ENCODE peak calls at places on chromosome 9, in four cellular contexts. I, J, X and U are unnamed samples.

GRCh38 chr9:73151653-73152382 is at the start of gene ANXA1:
- DNase-seq in I (no peak), X (peak), J (peak), U (no peak)

GRCh38 chr9:123864291-123864690 is 65.6 kb downstream of the DENND1A start:
- DNase-seq in I (no peak), J (no peak), X (no peak), U (no peak)

GRCh38 chr9:23826120-23826629 is at the start of gene ELAVL2:
- DNase-seq in I (peak), J (peak), X (peak), U (no peak)

GRCh38 chr9:114677418-114677817 is 4.6 kb downstream of the TEX48 start:
- DNase-seq in J (peak), X (no peak), I (no peak), U (no peak)

GRCh38 chr9:98529841-98530240 is 178.9 kb downstream of the GABBR2 start:
- DNase-seq in J (no peak), I (no peak), X (no peak), U (no peak)

GRCh38 chr9:81116340-81117207 is 572.8 kb downstream of the TLE1 start:
- DNase-seq in I (no peak), J (no peak), X (no peak), U (no peak)

GRCh38 chr9:116027951-116028350 is 125.6 kb upstream of the PAPPA start:
- DNase-seq in J (no peak), I (no peak), X (no peak), U (no peak)

GRCh38 chr9:129703121-129703520 is 37.7 kb downstream of the PRRX2 start:
- DNase-seq in X (no peak), J (no peak), I (no peak), U (no peak)

GRCh38 chr9:7739595-7739994 is 60.0 kb downstream of the DMAC1 start:
- DNase-seq in I (no peak), X (no peak), J (no peak), U (no peak)

GRCh38 chr9:88732128-88732527 is 197.2 kb downstream of the NXNL2 start:
- DNase-seq in I (peak), J (no peak), X (no peak), U (no peak)

GRCh38 chr9:112112941-112113399 is 62.1 kb downstream of the SUSD1 start:
- DNase-seq in I (no peak), J (peak), X (peak), U (no peak)

GRCh38 chr9:14313378-14313940 is 482 bp downstream of the NFIB start:
- DNase-seq in J (no peak), I (no peak), X (no peak), U (no peak)

GRCh38 chr9:3980771-3981170 is 319.1 kb downstream of the GLIS3 start:
- DNase-seq in J (peak), X (no peak), I (no peak), U (no peak)

GRCh38 chr9:85200726-85201402 is 531.3 kb downstream of the NTRK2 start:
- DNase-seq in J (no peak), X (no peak), I (peak), U (no peak)

GRCh38 chr9:25421560-25421959 is 256.7 kb downstream of the TUSC1 start:
- DNase-seq in I (no peak), J (no peak), X (no peak), U (no peak)

GRCh38 chr9:125747053-125747764 is at the start of gene PBX3:
- DNase-seq in I (peak), X (peak), J (no peak), U (no peak)

GRCh38 chr9:6461619-6462018 is 48.6 kb downstream of the UHRF2 start:
- DNase-seq in J (no peak), X (no peak), I (no peak), U (no peak)

GRCh38 chr9:6640268-6641072 is 5.1 kb downstream of the GLDC start:
- DNase-seq in J (peak), X (no peak), I (no peak), U (no peak)

DNA sequence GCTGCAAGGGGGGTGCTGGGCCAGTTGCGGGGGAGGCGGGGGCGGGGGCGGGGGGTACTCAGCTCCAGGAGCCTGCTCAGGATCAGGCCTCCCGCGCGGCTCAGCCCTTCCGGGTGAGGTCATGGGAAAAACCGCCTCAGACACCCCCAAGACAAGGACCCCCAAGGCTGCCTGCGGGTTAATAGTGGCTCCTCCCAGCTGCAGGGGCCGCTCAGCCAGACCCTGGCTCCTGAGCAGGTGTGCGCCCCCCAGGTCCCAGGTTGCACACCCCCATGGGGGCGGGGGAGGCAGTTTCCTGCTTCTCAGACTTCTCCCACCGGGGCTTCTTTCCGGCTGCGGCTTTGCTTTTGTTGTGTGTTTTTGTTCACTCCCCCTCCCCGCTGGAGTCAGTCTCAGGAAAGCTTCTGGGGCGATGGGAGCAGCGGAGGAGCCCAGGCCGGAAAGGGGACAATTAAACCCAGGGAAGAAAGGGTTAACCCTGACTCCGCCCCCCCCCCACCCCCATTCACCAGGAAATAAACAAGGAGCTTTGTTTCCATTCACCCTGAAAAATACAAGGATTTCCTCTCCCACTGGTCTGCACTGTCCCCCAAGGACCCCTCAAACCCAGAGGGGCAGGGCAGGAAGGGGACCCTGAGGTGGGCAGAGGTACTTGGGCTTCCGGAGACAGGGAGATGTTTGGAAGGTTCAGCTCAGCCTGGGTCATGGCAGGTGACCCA is 42.3 kb upstream of the NOTCH1 start:
- DNase-seq in I (no peak), X (no peak), J (no peak), U (no peak)
- H3K4me3 ChIP-seq in I (no peak), X (peak), J (no peak), U (no peak)

DNA sequence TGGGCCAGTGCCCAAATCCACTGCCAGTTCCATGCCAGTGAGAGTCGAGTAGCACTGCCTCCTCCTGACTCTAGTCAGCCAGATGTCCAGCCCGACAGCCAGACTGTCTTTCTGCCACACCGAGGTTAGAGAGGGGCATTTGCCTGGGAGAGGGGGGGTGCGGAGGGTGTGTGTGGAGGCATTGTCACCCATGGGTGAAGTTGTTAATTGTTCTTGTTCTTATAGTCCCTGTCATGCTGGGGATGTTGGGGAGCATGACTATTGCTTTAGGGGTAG is 1.1 kb downstream of the RGP1 start:
- DNase-seq in I (no peak), X (no peak), J (no peak), U (no peak)
- H3K4me3 ChIP-seq in I (peak), X (peak), J (peak), U (peak)

GRCh38 chr9:2608276-2608675 is 13.3 kb upstream of the VLDLR start:
- DNase-seq in X (no peak), I (no peak), J (no peak), U (no peak)
- H3K4me3 ChIP-seq in X (no peak), I (no peak), J (no peak), U (no peak)

DNA sequence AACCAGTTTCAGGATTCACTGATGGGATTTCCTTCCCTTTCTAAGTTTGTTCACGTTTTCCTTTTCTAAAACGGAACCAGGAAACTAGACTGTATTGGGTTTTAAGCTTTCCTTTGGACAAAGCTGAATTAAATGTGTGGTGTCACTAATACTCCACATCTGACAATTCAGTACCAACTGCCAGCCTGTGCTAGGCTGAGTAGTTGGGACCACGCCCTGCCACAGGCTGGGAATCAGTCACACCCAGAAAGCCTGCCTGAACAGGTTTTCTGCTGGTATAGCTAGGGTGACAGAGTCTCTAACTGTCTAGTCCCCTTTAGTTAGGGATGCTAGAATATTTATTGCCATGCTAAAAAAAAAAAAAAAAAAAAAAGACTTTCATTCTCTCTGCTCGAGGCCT is 15.6 kb downstream of the SPACA9 start:
- DNase-seq in I (no peak), X (no peak), J (no peak), U (no peak)
- H3K4me3 ChIP-seq in I (no peak), X (no peak), J (no peak), U (no peak)

DNA sequence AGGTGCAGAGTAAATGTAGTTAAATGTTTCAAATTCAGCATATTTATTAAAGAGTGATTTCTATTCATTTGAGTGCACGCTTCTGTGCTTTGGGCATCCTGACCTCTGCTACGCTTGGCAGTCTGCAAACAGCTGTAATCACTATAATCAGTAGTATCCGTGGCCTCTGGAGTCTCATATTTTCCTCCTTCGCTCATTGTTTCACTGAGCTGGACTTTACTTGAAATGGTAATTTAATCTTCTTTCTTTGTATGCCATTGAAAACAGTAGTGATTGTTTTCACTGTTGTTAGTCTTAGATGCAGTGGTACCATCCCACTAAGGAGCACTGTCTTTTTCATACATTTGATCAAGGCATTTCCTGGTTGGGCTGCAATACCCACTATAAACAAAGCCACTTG is 43.5 kb upstream of the CAVIN4 start:
- DNase-seq in X (no peak), J (no peak), I (no peak), U (no peak)
- H3K4me3 ChIP-seq in X (no peak), J (no peak), I (no peak), U (no peak)

GRCh38 chr9:134026561-134026960 is 1.3 kb downstream of the BRD3OS start:
- DNase-seq in J (no peak), X (no peak), I (peak), U (no peak)
- H3K4me3 ChIP-seq in J (no peak), X (no peak), I (peak), U (no peak)

GRCh38 chr9:131679261-131680020 is 60.4 kb downstream of the RAPGEF1 start:
- DNase-seq in X (no peak), I (no peak), J (no peak), U (no peak)

GRCh38 chr9:131676431-131676972 is 63.4 kb downstream of the RAPGEF1 start:
- DNase-seq in I (no peak), J (no peak), X (peak), U (peak)

GRCh38 chr9:131678499-131679111 is 61.3 kb downstream of the RAPGEF1 start:
- DNase-seq in J (peak), I (peak), X (peak), U (peak)

GRCh38 chr9:131677051-131677444 is 62.8 kb downstream of the RAPGEF1 start:
- DNase-seq in J (no peak), I (no peak), X (no peak), U (no peak)

DNA sequence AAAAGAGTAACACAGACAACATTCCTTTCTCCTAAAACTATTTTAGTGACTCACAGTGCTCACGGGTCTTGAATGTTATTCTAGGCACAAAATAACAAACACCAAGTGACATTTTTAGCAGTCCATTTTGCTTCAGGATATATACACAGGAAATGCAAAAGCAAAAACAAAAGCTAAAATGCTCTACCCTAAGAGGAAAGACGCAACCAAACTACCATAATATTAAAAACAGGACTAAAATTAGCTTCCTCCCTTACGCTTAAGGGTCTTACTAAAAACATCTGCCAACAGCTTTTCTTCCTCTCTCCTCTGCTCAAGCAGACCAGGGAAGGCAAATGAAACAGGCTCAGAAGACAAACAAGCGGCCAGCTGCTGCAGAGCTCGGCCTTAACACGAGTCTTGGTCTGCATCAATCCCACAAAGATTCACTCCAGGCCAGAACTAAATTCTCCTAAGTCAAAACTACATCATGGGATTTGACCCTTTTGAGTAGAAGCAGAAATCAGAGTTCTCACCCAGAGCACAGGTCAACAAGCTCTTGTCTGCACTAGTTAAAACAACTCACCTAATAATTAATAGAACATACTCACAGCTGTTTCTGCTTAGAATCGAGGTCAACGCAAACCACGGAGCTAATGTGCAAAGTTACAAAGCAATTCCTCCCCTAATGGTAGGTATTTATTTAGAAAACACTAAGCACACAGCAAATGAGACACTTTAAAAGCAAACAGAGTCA is 62.3 kb downstream of the RAPGEF1 start:
- DNase-seq in X (no peak), I (no peak), J (no peak), U (peak)
- H3K4me3 ChIP-seq in X (peak), I (peak), J (no peak), U (peak)